ENCODE peak calls at places on chromosomes 2 and 18, in nine cellular contexts. Y is CD8-positive, alpha-beta T cell; O is PC-3; G is K562; X is prostate gland; N is thoracic aorta; S is sigmoid colon; M is heart left ventricle; Q is psoas muscle. W is an unnamed sample. For H3K4me1, the result is how much of the 10 kb centered on the place peaks cover.

GRCh38 chr2:98012561-98012979 is 16.8 kb upstream of the TMEM131 start:
- DNase-seq in Y (no peak), O (no peak), G (no peak), X (no peak), N (no peak), S (no peak), M (no peak), Q (no peak), W (peak)

GRCh38 chr2:29329899-29330298 is 214.7 kb downstream of the CLIP4 start:
- DNase-seq in Y (no peak), O (no peak), G (peak), X (no peak), N (no peak), S (no peak), M (no peak), Q (no peak), W (no peak)

GRCh38 chr2:149189769-149190168 is 140.6 kb upstream of the LYPD6 start:
- DNase-seq in Y (no peak), O (no peak), G (no peak), X (no peak), N (no peak), S (no peak), M (no peak), Q (no peak), W (no peak)

GRCh38 chr18:31243740-31244512 is 74.0 kb upstream of the DSG1 start:
- DNase-seq in Y (no peak), O (no peak), G (no peak), X (no peak), N (no peak), S (no peak), M (no peak), Q (no peak), W (peak)

GRCh38 chr2:149059822-149060221 is 21.3 kb downstream of the LYPD6B start:
- DNase-seq in Y (no peak), O (no peak), G (no peak), X (no peak), N (no peak), S (no peak), M (no peak), Q (no peak), W (no peak)

GRCh38 chr2:84077504-84077903 is 381.6 kb downstream of the SUCLG1 start:
- DNase-seq in Y (no peak), O (peak), G (peak), X (no peak), N (no peak), S (no peak), M (no peak), Q (no peak), W (no peak)

GRCh38 chr18:79513381-79514081 is 117.8 kb downstream of the NFATC1 start:
- DNase-seq in Y (no peak), O (no peak), G (no peak), X (no peak), N (no peak), S (peak), M (no peak), Q (peak), W (no peak)

GRCh38 chr2:200054681-200055468 is 99.5 kb downstream of the MAIP1 start:
- DNase-seq in Y (no peak), O (no peak), G (no peak), X (no peak), N (no peak), S (no peak), M (no peak), Q (no peak), W (no peak)

GRCh38 chr2:238263204-238264071 is 23.6 kb upstream of the HES6 start:
- DNase-seq in Y (peak), O (peak), G (peak), X (peak), N (peak), S (peak), M (peak), Q (peak), W (peak)

GRCh38 chr2:207772081-207772843 is 2.6 kb upstream of the FZD5 start:
- DNase-seq in Y (no peak), O (no peak), G (peak), X (no peak), N (no peak), S (no peak), M (peak), Q (peak), W (no peak)

GRCh38 chr2:136670-137069 is 90.4 kb upstream of the FAM110C start:
- DNase-seq in Y (no peak), O (no peak), G (no peak), X (no peak), N (no peak), S (no peak), M (no peak), Q (no peak), W (no peak)

GRCh38 chr2:237181844-237182243 is 96.2 kb downstream of the COPS8 start:
- DNase-seq in Y (no peak), O (no peak), G (no peak), X (no peak), N (no peak), S (peak), M (no peak), Q (no peak), W (no peak)

GRCh38 chr18:69064063-69064462 is 266.2 kb downstream of the CCDC102B start:
- DNase-seq in Y (no peak), O (peak), G (no peak), X (no peak), N (no peak), S (no peak), M (no peak), Q (no peak), W (no peak)

GRCh38 chr2:226985227-226985946 is 149.5 kb downstream of the RHBDD1 start:
- DNase-seq in Y (no peak), O (peak), G (peak), X (peak), N (no peak), S (no peak), M (no peak), Q (no peak), W (no peak)

GRCh38 chr2:5560981-5561380 is 131.2 kb upstream of the SOX11 start:
- DNase-seq in Y (no peak), O (no peak), G (no peak), X (no peak), N (no peak), S (no peak), M (no peak), Q (no peak), W (no peak)

GRCh38 chr2:234287650-234288049 is 209.2 kb downstream of the ARL4C start:
- DNase-seq in Y (no peak), O (no peak), G (no peak), X (no peak), N (no peak), S (no peak), M (no peak), Q (no peak), W (no peak)

DNA sequence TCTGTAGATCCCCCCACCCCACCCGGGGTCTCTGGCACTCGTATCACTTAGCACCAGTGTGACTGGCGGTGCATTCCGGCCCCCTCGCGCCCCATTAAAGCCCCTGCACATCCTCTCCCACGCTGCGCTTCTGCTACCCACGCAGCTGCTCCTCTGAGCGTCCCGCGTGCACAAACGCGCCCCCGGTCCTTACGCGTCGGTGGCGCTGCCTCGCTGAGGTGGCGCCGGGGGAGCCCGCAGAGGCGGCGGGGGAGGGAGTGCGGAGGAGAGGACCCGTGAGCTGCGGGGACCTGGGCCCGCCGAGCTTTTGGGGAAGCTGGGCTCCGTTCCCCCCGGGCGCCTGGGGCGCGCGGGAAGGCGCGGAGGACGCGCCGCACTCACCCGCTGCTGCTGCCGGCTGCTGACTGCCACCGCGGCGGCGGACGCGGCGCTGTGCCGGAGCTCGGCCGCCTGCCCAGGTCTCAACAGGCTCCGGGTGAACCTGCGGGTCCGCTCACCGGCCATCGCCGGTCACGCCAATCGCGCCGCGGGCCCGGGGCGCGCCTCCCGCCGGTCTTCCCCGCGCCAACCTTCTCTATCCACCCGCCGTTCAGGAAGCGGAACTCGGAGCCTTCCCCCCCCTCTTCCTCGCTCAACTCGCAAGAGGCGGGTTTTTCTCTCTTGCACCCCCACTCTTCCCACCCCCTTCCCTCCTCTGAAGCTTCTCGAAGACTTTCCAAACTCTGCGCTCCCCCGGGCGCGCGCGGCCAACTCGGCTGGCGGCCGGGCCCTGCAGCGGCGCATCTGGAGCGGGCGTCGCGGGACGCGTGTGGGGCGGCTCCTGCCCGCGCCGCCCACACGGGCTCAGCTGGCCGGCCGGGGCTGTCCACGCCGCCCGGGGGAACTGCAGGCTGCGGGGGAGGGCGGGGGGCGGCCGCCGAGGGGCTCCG is at the start of gene DOCK10:
- DNase-seq in Y (peak), O (peak), G (no peak), X (no peak), N (no peak), S (no peak), M (no peak), Q (peak), W (peak)
- TF ChIP-seq CTCF in Y (no peak), O (no peak), G (no peak), X (no peak), N (no peak), S (no peak), M (no peak), Q (no peak), W (no peak)

GRCh38 chr2:72147303-72147970 is at the start of gene CYP26B1:
- DNase-seq in Y (no peak), O (no peak), G (no peak), X (peak), N (no peak), S (peak), M (peak), Q (peak), W (peak)

GRCh38 chr2:72148975-72149555 is 1.4 kb upstream of the CYP26B1 start:
- DNase-seq in Y (no peak), O (peak), G (peak), X (no peak), N (no peak), S (peak), M (no peak), Q (no peak), W (peak)

GRCh38 chr2:72146357-72147302 is 1.0 kb downstream of the CYP26B1 start:
- DNase-seq in Y (no peak), O (no peak), G (no peak), X (peak), N (no peak), S (peak), M (peak), Q (peak), W (peak)

GRCh38 chr2:72148391-72148974 is 821 bp upstream of the CYP26B1 start:
- DNase-seq in Y (no peak), O (no peak), G (no peak), X (peak), N (no peak), S (peak), M (no peak), Q (peak), W (peak)

DNA sequence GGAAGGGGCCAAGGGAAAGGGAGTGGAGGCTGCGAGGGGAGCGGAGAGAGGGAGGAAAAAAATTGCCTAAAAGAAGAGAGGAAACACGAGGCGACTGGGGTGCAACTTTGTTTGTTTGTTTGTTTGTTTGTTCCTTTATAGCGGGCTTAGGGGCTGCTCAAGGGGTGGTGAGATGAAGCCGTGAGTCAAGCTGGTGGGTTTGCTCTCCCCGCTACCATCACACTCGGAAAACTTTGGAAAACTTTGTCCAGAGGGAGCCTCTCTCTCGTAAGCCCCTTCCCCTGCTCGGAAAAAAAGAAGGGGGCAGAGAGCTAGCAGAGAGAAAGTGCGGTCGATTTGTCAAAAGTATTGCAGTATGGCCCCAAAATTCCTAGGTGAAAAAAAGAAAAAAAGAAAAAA is 308 bp upstream of the CYP26B1 start:
- DNase-seq in Y (no peak), O (no peak), G (no peak), X (peak), N (no peak), S (no peak), M (no peak), Q (no peak), W (no peak)
- H3K4me1 ChIP-seq in Y (under half), O (under half), G (under half), X (under half), N (half or more), S (half or more), M (under half), Q (half or more), W (under half)

GRCh38 chr2:32683520-32684086 is 55.8 kb downstream of the TTC27 start:
- DNase-seq in Y (no peak), O (no peak), G (no peak), X (no peak), N (no peak), S (no peak), M (no peak), Q (no peak), W (no peak)

GRCh38 chr2:32680937-32681336 is 53.1 kb downstream of the TTC27 start:
- DNase-seq in Y (no peak), O (peak), G (no peak), X (no peak), N (no peak), S (no peak), M (no peak), Q (no peak), W (no peak)

GRCh38 chr2:32678825-32679224 is 51.0 kb downstream of the TTC27 start:
- DNase-seq in Y (no peak), O (peak), G (no peak), X (no peak), N (no peak), S (no peak), M (no peak), Q (no peak), W (no peak)
- TF ChIP-seq CTCF in Y (no peak), O (no peak), G (no peak), X (no peak), N (no peak), S (no peak), M (no peak), Q (no peak), W (no peak)

GRCh38 chr2:2184549-2185249 is 146.4 kb downstream of the MYT1L start:
- DNase-seq in Y (no peak), O (no peak), G (no peak), X (no peak), N (no peak), S (no peak), M (peak), Q (no peak), W (no peak)

GRCh38 chr2:2182688-2183087 is 148.4 kb downstream of the MYT1L start:
- DNase-seq in Y (no peak), O (no peak), G (no peak), X (no peak), N (no peak), S (no peak), M (no peak), Q (no peak), W (no peak)

GRCh38 chr2:2183135-2183534 is 147.9 kb downstream of the MYT1L start:
- DNase-seq in Y (no peak), O (no peak), G (no peak), X (no peak), N (no peak), S (no peak), M (no peak), Q (no peak), W (no peak)

GRCh38 chr2:2181505-2181904 is 149.6 kb downstream of the MYT1L start:
- DNase-seq in Y (no peak), O (no peak), G (no peak), X (no peak), N (no peak), S (no peak), M (no peak), Q (no peak), W (no peak)

GRCh38 chr2:2183717-2184116 is 147.4 kb downstream of the MYT1L start:
- DNase-seq in Y (no peak), O (no peak), G (no peak), X (no peak), N (no peak), S (no peak), M (no peak), Q (no peak), W (no peak)
- H3K4me1 ChIP-seq in Y (under half), O (under half), G (under half), X (under half), N (under half), S (under half), M (under half), Q (under half), W (under half)

GRCh38 chr2:116098049-116098448 is 1655.6 kb downstream of the DPP10 start:
- DNase-seq in Y (no peak), O (no peak), G (no peak), X (no peak), N (no peak), S (no peak), M (no peak), Q (no peak), W (no peak)
- TF ChIP-seq CTCF in Y (no peak), O (peak), G (no peak), X (no peak), N (no peak), S (no peak), M (no peak), Q (no peak), W (no peak)

GRCh38 chr2:217751952-217752351 is 250.8 kb downstream of the TNS1 start:
- DNase-seq in Y (no peak), O (no peak), G (no peak), X (no peak), N (no peak), S (no peak), M (no peak), Q (no peak), W (no peak)

GRCh38 chr2:217755027-217755756 is 247.6 kb downstream of the TNS1 start:
- DNase-seq in Y (no peak), O (no peak), G (no peak), X (no peak), N (no peak), S (no peak), M (no peak), Q (no peak), W (no peak)

GRCh38 chr2:217752714-217753459 is 249.9 kb downstream of the TNS1 start:
- DNase-seq in Y (no peak), O (no peak), G (no peak), X (no peak), N (no peak), S (no peak), M (no peak), Q (no peak), W (no peak)

GRCh38 chr2:217751192-217751591 is 251.6 kb downstream of the TNS1 start:
- DNase-seq in Y (no peak), O (no peak), G (no peak), X (no peak), N (no peak), S (no peak), M (no peak), Q (no peak), W (no peak)

GRCh38 chr2:217753460-217754200 is 249.2 kb downstream of the TNS1 start:
- DNase-seq in Y (no peak), O (no peak), G (no peak), X (no peak), N (no peak), S (no peak), M (no peak), Q (no peak), W (no peak)
- H3K4me1 ChIP-seq in Y (under half), O (under half), G (under half), X (under half), N (half or more), S (half or more), M (under half), Q (under half), W (under half)

DNA sequence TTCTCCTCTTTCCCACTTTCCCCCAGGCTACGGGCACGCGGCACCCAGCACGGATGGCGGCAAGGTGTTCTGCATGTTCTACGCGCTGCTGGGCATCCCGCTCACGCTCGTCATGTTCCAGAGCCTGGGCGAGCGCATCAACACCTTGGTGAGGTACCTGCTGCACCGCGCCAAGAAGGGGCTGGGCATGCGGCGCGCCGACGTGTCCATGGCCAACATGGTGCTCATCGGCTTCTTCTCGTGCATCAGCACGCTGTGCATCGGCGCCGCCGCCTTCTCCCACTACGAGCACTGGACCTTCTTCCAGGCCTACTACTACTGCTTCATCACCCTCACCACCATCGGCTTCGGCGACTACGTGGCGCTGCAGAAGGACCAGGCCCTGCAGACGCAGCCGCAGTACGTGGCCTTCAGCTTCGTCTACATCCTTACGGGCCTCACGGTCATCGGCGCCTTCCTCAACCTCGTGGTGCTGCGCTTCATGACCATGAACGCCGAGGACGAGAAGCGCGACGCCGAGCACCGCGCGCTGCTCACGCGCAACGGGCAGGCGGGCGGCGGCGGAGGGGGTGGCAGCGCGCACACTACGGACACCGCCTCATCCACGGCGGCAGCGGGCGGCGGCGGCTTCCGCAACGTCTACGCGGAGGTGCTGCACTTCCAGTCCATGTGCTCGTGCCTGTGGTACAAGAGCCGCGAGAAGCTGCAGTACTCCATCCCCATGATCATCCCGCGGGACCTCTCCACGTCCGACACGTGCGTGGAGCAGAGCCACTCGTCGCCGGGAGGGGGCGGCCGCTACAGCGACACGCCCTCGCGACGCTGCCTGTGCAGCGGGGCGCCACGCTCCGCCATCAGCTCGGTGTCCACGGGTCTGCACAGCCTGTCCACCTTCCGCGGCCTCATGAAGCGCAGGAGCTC is 35.4 kb downstream of the KCNK3 start:
- DNase-seq in Y (peak), O (no peak), G (no peak), X (no peak), N (no peak), S (no peak), M (no peak), Q (peak), W (no peak)
- TF ChIP-seq CTCF in Y (no peak), O (no peak), G (peak), X (peak), N (no peak), S (no peak), M (no peak), Q (peak), W (no peak)

W was measured in Peyer's patch.